ENCODE peak calls at places on chromosomes 16 and 17, in five cellular contexts. B, I, W, O and Y are unnamed samples.

GRCh38 chr16:84740596-84741071 is 40.8 kb downstream of the USP10 start:
- DNase-seq in I (no peak), W (peak), O (no peak), B (no peak), Y (no peak)

GRCh38 chr17:80005360-80006338 is 30.0 kb downstream of the TBC1D16 start:
- DNase-seq in O (peak), B (peak), W (peak), I (no peak), Y (peak)

GRCh38 chr17:63700528-63701441 is 860 bp upstream of the LIMD2 start:
- DNase-seq in I (no peak), O (no peak), B (no peak), W (no peak), Y (peak)

GRCh38 chr16:82133798-82134197 is 36.2 kb downstream of the MPHOSPH6 start:
- DNase-seq in I (no peak), O (no peak), W (no peak), B (no peak), Y (no peak)

GRCh38 chr17:49013311-49014205 is 16.4 kb downstream of the IGF2BP1 start:
- DNase-seq in W (no peak), O (no peak), I (no peak), B (no peak), Y (no peak)

GRCh38 chr17:58936295-58936694 is 170.4 kb downstream of the TRIM37 start:
- DNase-seq in B (no peak), O (no peak), W (no peak), I (no peak), Y (no peak)

GRCh38 chr17:79831367-79832210 is 7.7 kb downstream of the CBX4 start:
- DNase-seq in W (peak), B (no peak), O (peak), I (no peak), Y (peak)

GRCh38 chr17:64092111-64092510 is 37.8 kb downstream of the ERN1 start:
- DNase-seq in O (no peak), W (no peak), I (no peak), B (no peak), Y (no peak)

GRCh38 chr17:17921192-17922082 is 50.8 kb downstream of the TOM1L2 start:
- DNase-seq in O (peak), W (peak), B (peak), I (no peak), Y (peak)

GRCh38 chr17:60315650-60316049 is 76.3 kb downstream of the USP32 start:
- DNase-seq in B (no peak), I (no peak), W (peak), O (peak), Y (peak)

GRCh38 chr17:12918132-12918531 is 99.7 kb downstream of the ELAC2 start:
- DNase-seq in B (no peak), O (no peak), W (no peak), I (no peak), Y (no peak)

GRCh38 chr17:44829558-44830358 is at the start of gene GJC1:
- DNase-seq in I (no peak), W (no peak), O (peak), B (peak), Y (peak)

GRCh38 chr17:81364278-81365147 is 30.7 kb upstream of the BAHCC1 start:
- DNase-seq in I (no peak), O (no peak), B (no peak), W (no peak), Y (no peak)

GRCh38 chr16:89189358-89190025 is 10.8 kb downstream of the SLC22A31 start:
- DNase-seq in W (no peak), I (no peak), O (no peak), B (no peak), Y (no peak)

GRCh38 chr16:85303354-85303883 is 191.1 kb upstream of the CIBAR2 start:
- DNase-seq in B (peak), W (peak), O (peak), I (no peak), Y (peak)

GRCh38 chr16:55257971-55258613 is 65.9 kb upstream of the IRX6 start:
- DNase-seq in O (peak), W (peak), B (no peak), I (no peak), Y (peak)

GRCh38 chr17:61122356-61122913 is 277.2 kb upstream of the TBX2 start:
- DNase-seq in O (no peak), I (no peak), B (no peak), W (no peak), Y (no peak)

GRCh38 chr17:6796017-6796886 is 20.2 kb downstream of the FBXO39 start:
- DNase-seq in I (no peak), B (no peak), W (peak), O (no peak), Y (peak)

GRCh38 chr16:67393111-67393789 is at the start of gene TPPP3:
- DNase-seq in W (peak), I (no peak), B (peak), O (peak), Y (no peak)

GRCh38 chr17:67059372-67059771 is 15.0 kb downstream of the CACNG1 start:
- DNase-seq in I (no peak), O (no peak), B (no peak), W (no peak), Y (no peak)

GRCh38 chr16:48963901-48964615 is 317.6 kb downstream of the CBLN1 start:
- DNase-seq in O (no peak), B (no peak), W (no peak), I (no peak), Y (no peak)

GRCh38 chr16:637081-638018 is 1.2 kb upstream of the METTL26 start:
- DNase-seq in W (peak), O (peak), I (no peak), B (peak), Y (peak)

GRCh38 chr17:82390860-82391435 is 19.4 kb downstream of the UTS2R start:
- DNase-seq in B (no peak), O (no peak), W (no peak), I (no peak), Y (no peak)

GRCh38 chr17:9386401-9386800 is 189.2 kb downstream of the STX8 start:
- DNase-seq in I (no peak), W (no peak), B (no peak), O (no peak), Y (no peak)

GRCh38 chr17:81477173-81477572 is 35.4 kb downstream of the ACTG1 start:
- DNase-seq in B (no peak), W (no peak), O (no peak), I (no peak), Y (no peak)

GRCh38 chr17:76336756-76337412 is 16.8 kb downstream of the PRPSAP1 start:
- DNase-seq in I (no peak), B (no peak), W (no peak), O (no peak), Y (peak)

GRCh38 chr17:44556114-44556853 is 1.0 kb upstream of the FZD2 start:
- DNase-seq in I (peak), O (peak), W (peak), B (peak), Y (peak)

GRCh38 chr16:82229800-82230619 is 60.0 kb upstream of the MPHOSPH6 start:
- DNase-seq in W (peak), B (peak), I (peak), O (peak), Y (peak)

GRCh38 chr17:42329025-42329976 is 41.0 kb downstream of the STAT5A start:
- DNase-seq in W (no peak), B (peak), O (no peak), I (no peak), Y (no peak)

GRCh38 chr16:11742041-11742535 is 569 bp downstream of the TXNDC11 start:
- DNase-seq in O (peak), W (peak), I (no peak), B (peak), Y (no peak)

GRCh38 chr16:22130528-22130927 is 31.8 kb upstream of the SDR42E2 start:
- DNase-seq in O (no peak), W (no peak), I (no peak), B (no peak), Y (no peak)

GRCh38 chr16:85465328-85466307 is 147.5 kb upstream of the GSE1 start:
- DNase-seq in O (no peak), W (peak), B (no peak), I (no peak), Y (no peak)

GRCh38 chr16:87560428-87561199 is 41.7 kb upstream of the JPH3 start:
- DNase-seq in W (no peak), B (peak), O (peak), I (no peak), Y (peak)

GRCh38 chr17:50884354-50885311 is 18.5 kb upstream of the TOB1 start:
- DNase-seq in O (peak), W (peak), I (no peak), B (no peak), Y (peak)

DNA sequence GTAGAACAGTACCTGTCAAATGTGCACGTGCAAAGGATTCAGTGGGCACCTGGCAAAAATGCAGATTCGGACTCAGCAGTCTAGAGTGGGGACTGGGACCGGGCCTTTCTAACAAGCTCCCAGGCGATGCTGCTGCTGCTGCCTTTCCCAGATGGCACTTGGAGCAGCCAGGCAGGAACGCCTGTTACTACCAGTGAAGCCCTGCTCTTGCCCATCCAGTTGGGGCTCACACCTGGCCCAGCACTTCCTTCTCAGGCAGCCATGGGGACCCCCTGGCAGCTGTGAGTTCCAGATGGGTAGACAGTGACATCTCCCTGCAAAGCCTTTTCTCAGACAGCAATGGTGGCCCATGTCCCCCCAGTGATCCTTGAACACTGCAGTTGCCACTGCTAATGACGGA is 30.4 kb downstream of the KDM8 start:
- DNase-seq in I (no peak), W (no peak), O (no peak), B (no peak), Y (no peak)
- TF ChIP-seq MAX in I (no peak), W (no peak), O (no peak), B (no peak), Y (no peak)

GRCh38 chr16:53502331-53503269 is at the start of gene AKTIP:
- DNase-seq in B (no peak), O (no peak), I (no peak), W (no peak), Y (peak)
- TF ChIP-seq POLR2A in B (peak), O (no peak), I (no peak), W (no peak), Y (peak)

DNA sequence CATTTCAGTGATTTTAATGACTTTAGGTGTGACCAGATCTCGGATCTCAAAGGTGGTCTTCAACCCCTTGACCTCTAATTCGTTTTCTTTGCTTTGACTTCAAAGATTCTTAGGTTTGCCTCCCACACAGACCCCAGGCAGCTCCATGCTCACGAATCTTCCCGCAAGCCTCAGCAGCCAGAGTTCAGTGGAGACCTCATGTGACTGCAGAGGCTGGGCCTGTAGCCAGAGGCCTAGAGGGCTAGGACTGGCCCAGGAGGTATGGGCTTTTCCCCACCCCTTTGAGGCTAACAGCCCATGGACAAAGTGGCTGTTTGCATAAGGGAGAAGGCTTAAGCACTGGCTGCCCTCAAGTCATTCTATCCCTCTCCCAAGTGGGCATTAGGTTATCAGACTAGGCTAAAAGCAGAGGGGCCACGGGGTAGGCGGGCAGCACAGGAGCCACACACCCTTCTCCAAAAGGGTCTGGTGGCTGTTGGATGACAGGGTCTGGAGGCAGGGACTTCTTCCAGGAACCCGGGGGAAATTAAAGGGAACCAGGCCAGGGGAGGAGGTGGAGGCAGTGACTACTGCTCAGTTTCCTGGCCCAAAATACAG is 2.9 kb downstream of the HIRIP3 start:
- DNase-seq in O (no peak), B (no peak), W (no peak), I (no peak), Y (no peak)
- TF ChIP-seq MYC in O (no peak), B (no peak), W (no peak), I (no peak), Y (no peak)

DNA sequence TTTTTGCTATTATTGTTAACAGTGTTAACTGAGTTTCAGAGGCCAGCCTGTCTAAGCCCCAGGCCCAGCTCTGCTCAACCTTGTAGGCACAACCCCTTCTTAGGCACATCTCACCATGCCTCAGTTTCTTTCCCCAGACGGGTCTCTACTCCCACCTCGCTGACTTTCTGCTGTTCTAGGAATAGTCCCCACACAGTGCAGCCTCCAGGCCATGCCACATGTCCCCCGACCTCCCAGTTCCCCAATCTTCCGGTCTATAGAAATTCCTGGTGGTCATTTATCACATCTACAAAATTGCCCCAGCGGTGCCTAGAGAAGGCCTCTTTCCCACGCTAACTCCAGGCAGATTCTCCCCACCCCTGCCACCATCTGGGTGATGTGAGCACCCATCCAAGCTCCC is 34.8 kb downstream of the ADGRG5 start:
- DNase-seq in W (no peak), I (no peak), O (no peak), B (no peak), Y (no peak)
- TF ChIP-seq MAX in W (no peak), I (no peak), O (no peak), B (no peak), Y (no peak)

GRCh38 chr16:56684926-56685590 is 2.8 kb downstream of the MT1X start:
- DNase-seq in W (no peak), B (no peak), O (no peak), I (no peak), Y (no peak)
- TF ChIP-seq POLR2A in W (no peak), B (no peak), O (no peak), I (no peak), Y (no peak)

GRCh38 chr17:39938140-39938869 is 10.8 kb downstream of the LRRC3C start:
- DNase-seq in W (peak), O (no peak), I (peak), B (no peak), Y (no peak)
- TF ChIP-seq MYC in W (no peak), O (no peak), I (no peak), B (no peak), Y (no peak)